ENCODE peak calls at places on chromosomes 13 and 19, in six cellular contexts. D is AG04450, S is stomach, T is fibroblast of the aortic adventitia, G is upper lobe of right lung, I is fibroblast of lung. O is an unnamed sample.

GRCh38 chr13:94712812-94713555 is 639 bp upstream of the SOX21 start:
- DNase-seq in D (no peak), S (peak; percentile 78), T (peak; percentile 35), G (peak; percentile 68), I (peak; percentile 59), O (peak; percentile 77)

GRCh38 chr19:34253711-34254551 is 423 bp upstream of the GARRE1 start:
- DNase-seq in D (no peak), S (no peak), T (peak; percentile 35), G (peak; percentile 96), I (peak; percentile 55), O (peak; percentile 66)

GRCh38 chr19:12987781-12988180 is 7.5 kb upstream of the NFIX start:
- DNase-seq in D (no peak), S (no peak), T (no peak), G (no peak), I (no peak), O (no peak)

GRCh38 chr19:12994701-12995595 is at the start of gene NFIX:
- DNase-seq in D (no peak), S (peak; percentile 78), T (peak; percentile 62), G (peak; percentile 87), I (peak; percentile 59), O (peak; percentile 64)

GRCh38 chr19:36049080-36049698 is 4.9 kb downstream of the THAP8 start:
- DNase-seq in D (no peak), S (no peak), T (no peak), G (no peak), I (no peak), O (no peak)

GRCh38 chr19:7303470-7303869 is 9.3 kb upstream of the INSR start:
- DNase-seq in D (no peak), S (no peak), T (no peak), G (no peak), I (no peak), O (no peak)

GRCh38 chr19:42086770-42087550 is 11.0 kb downstream of the ZNF574 start:
- DNase-seq in D (no peak), S (no peak), T (no peak), G (no peak), I (no peak), O (peak; percentile 84)

GRCh38 chr13:57665471-57665870 is 33.9 kb downstream of the PCDH17 start:
- DNase-seq in D (no peak), S (no peak), T (no peak), G (no peak), I (peak; percentile 2), O (no peak)

GRCh38 chr13:35765387-35765786 is 288.9 kb upstream of the MAB21L1 start:
- DNase-seq in D (no peak), S (no peak), T (no peak), G (no peak), I (no peak), O (no peak)

GRCh38 chr19:34428549-34429285 is 536 bp downstream of the UBA2 start:
- DNase-seq in D (no peak), S (peak; percentile 31), T (peak; percentile 26), G (no peak), I (peak; percentile 29), O (peak; percentile 33)

GRCh38 chr19:1933245-1933644 is 7.7 kb upstream of the CSNK1G2 start:
- DNase-seq in D (no peak), S (no peak), T (no peak), G (no peak), I (no peak), O (no peak)

GRCh38 chr19:55131421-55131820 is 14.0 kb upstream of the PPP1R12C start:
- DNase-seq in D (no peak), S (no peak), T (no peak), G (no peak), I (peak; percentile 25), O (no peak)

GRCh38 chr19:35251456-35251855 is 2.7 kb downstream of the LSR start:
- DNase-seq in D (no peak), S (no peak), T (no peak), G (peak; percentile 13), I (no peak), O (no peak)

GRCh38 chr13:112626124-112626523 is 38.2 kb upstream of the TUBGCP3 start:
- DNase-seq in D (no peak), S (no peak), T (no peak), G (peak; percentile 49), I (no peak), O (no peak)

GRCh38 chr13:43030548-43030947 is 7.2 kb downstream of the DNAJC15 start:
- DNase-seq in D (no peak), S (no peak), T (no peak), G (no peak), I (no peak), O (no peak)

GRCh38 chr13:68025604-68026003 is 795.5 kb upstream of the PCDH9 start:
- DNase-seq in D (no peak), S (no peak), T (no peak), G (no peak), I (no peak), O (no peak)

GRCh38 chr19:1749373-1750342 is 3.6 kb upstream of the ONECUT3 start:
- DNase-seq in D (no peak), S (no peak), T (no peak), G (no peak), I (no peak), O (no peak)

GRCh38 chr19:15672580-15673175 is at the start of gene CYP4F12:
- DNase-seq in D (no peak), S (peak; percentile 84), T (peak; percentile 35), G (peak; percentile 82), I (peak; percentile 12), O (no peak)

GRCh38 chr19:1355258-1355973 is 28.3 kb upstream of the NDUFS7 start:
- DNase-seq in D (no peak), S (no peak), T (no peak), G (no peak), I (no peak), O (no peak)

GRCh38 chr19:34603003-34603402 is 74.0 kb downstream of the SCGB2B2 start:
- DNase-seq in D (no peak), S (no peak), T (no peak), G (no peak), I (no peak), O (no peak)

GRCh38 chr19:55449469-55449868 is 6.4 kb upstream of the SHISA7 start:
- DNase-seq in D (no peak), S (no peak), T (no peak), G (no peak), I (no peak), O (no peak)

GRCh38 chr13:74758188-74758587 is 624.0 kb upstream of the KLF12 start:
- DNase-seq in D (no peak), S (no peak), T (no peak), G (no peak), I (no peak), O (no peak)

GRCh38 chr19:15210323-15210774 is 9.6 kb upstream of the NOTCH3 start:
- DNase-seq in D (no peak), S (no peak), T (peak; percentile 59), G (peak; percentile 73), I (peak; percentile 70), O (no peak)

GRCh38 chr13:105597573-105597972 is 937.9 kb downstream of the EFNB2 start:
- DNase-seq in D (no peak), S (no peak), T (no peak), G (no peak), I (no peak), O (no peak)

GRCh38 chr19:16532440-16533273 is 9.6 kb downstream of the CHERP start:
- DNase-seq in D (no peak), S (no peak), T (no peak), G (no peak), I (no peak), O (no peak)

GRCh38 chr19:38001158-38001781 is 94.3 kb downstream of the SIPA1L3 start:
- DNase-seq in D (no peak), S (no peak), T (no peak), G (no peak), I (no peak), O (no peak)

GRCh38 chr19:56594783-56595547 is at the start of gene ZNF71:
- DNase-seq in D (peak; percentile 62), S (peak; percentile 91), T (peak; percentile 83), G (peak; percentile 94), I (peak; percentile 86), O (peak; percentile 88)

GRCh38 chr13:20331419-20331818 is 99.3 kb upstream of the GJB6 start:
- DNase-seq in D (no peak), S (no peak), T (no peak), G (no peak), I (no peak), O (no peak)

GRCh38 chr13:67410645-67411044 is 180.5 kb upstream of the PCDH9 start:
- DNase-seq in D (no peak), S (no peak), T (no peak), G (no peak), I (no peak), O (no peak)

GRCh38 chr13:59665184-59665583 is 498.5 kb downstream of the DIAPH3 start:
- DNase-seq in D (no peak), S (no peak), T (no peak), G (no peak), I (no peak), O (no peak)

DNA sequence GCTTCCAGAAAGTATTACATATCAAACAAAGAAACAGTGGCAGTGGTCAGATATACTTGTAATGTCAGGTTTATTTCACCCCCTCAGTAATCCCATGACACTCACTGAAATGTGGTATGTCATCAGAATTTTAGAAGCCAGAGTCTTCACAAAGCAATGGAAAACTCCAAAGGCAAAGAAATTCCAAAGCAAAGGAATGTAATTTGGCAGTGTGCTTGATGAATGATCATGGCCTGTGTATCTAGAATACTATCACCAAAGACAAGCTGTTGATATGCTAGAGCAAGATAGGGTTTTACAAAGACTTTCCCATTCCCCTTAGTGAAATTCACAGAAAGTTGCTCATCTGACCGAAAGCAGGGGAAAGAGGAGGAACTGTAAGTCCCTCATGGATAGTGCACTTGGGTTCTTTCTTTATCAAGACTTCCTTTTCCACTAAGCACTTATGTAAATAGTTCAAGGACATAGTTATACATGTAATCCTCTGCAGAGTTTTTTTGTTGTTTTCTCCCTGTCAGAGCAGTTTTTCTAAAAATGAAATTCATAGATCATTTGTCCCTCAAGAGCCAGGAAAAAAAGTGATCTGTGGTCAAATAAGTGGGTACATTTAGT is 243.4 kb downstream of the NHLRC3 start:
- DNase-seq in D (no peak), S (no peak), T (peak; percentile 44), G (no peak), I (no peak), O (no peak)
- H3K4me3 ChIP-seq in D (no peak overlapping the region), S (no peak overlapping the region), T (no peak overlapping the region), G (no peak overlapping the region), I (no peak overlapping the region), O (no peak overlapping the region)

GRCh38 chr19:3275068-3275582 is 50.7 kb downstream of the CELF5 start:
- DNase-seq in D (no peak), S (no peak), T (no peak), G (no peak), I (no peak), O (no peak)
- TF ChIP-seq CTCF in D (peak; percentile 46), S (no peak), T (peak; percentile 50), G (no peak), I (no peak), O (peak; percentile 46)

DNA sequence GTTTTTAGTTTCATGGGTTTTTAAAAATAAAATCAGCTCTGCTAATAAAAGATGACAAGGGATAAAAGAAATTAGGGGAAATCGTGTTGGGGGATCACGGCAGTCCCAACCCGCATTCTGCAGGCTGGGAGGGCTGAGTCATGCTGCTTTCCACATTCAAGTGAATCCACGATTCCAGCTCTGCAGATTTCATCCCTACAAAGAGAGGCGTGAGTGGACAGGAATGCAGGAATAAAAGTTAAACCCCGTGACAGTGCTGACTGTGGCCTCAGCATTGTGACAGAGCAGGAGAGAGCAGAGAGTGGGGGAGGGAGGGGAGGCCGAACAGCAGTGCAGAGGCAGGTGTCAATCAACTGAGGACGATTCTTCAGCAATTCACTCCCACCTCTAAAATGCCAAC is 66.5 kb upstream of the RAP2A start:
- DNase-seq in D (peak; percentile 24), S (no peak), T (peak; percentile 56), G (no peak), I (peak; percentile 78), O (peak; percentile 69)
- H3K4me3 ChIP-seq in D (no peak overlapping the region), S (no peak overlapping the region), T (no peak overlapping the region), G (no peak overlapping the region), I (no peak overlapping the region), O (no peak overlapping the region)

GRCh38 chr13:24284876-24285275 is 24.5 kb upstream of the C1QTNF9 start:
- DNase-seq in D (no peak), S (no peak), T (no peak), G (no peak), I (no peak), O (no peak)
- TF ChIP-seq CTCF in D (no peak), S (no peak), T (no peak), G (no peak), I (no peak), O (no peak)

O was measured in astrocyte of the spinal cord.